ENCODE peak calls at places on chromosomes 2 and 18, in four cellular contexts. P, O, A and F are unnamed samples. For H3K36me3, the result is how much of the 10 kb centered on the place peaks cover.

GRCh38 chr2:189719531-189719930 is 43.1 kb downstream of the OSGEPL1 start:
- DNase-seq in P (no peak), A (no peak), O (no peak), F (no peak)

GRCh38 chr18:54229660-54230059 is 5.2 kb upstream of the MBD2 start:
- DNase-seq in O (no peak), A (no peak), P (no peak), F (no peak)

GRCh38 chr2:43623052-43623451 is 14.0 kb upstream of the PLEKHH2 start:
- DNase-seq in O (no peak), A (no peak), P (peak), F (peak)

GRCh38 chr18:3458952-3459853 is 9.2 kb downstream of the TGIF1 start:
- DNase-seq in O (no peak), P (no peak), A (no peak), F (no peak)

GRCh38 chr2:84486436-84487115 is 27.5 kb upstream of the SUCLG1 start:
- DNase-seq in O (no peak), P (no peak), A (no peak), F (no peak)

GRCh38 chr2:38190542-38191218 is 114.7 kb upstream of the CYP1B1 start:
- DNase-seq in A (no peak), P (no peak), O (no peak), F (no peak)

GRCh38 chr2:187054501-187055319 is 205.7 kb upstream of the ZSWIM2 start:
- DNase-seq in A (peak), O (no peak), P (no peak), F (no peak)

GRCh38 chr2:10880586-10881321 is 31.0 kb upstream of the KCNF1 start:
- DNase-seq in P (no peak), A (no peak), O (no peak), F (no peak)

GRCh38 chr18:24958001-24958400 is 394.0 kb downstream of the ZNF521 start:
- DNase-seq in O (no peak), A (no peak), P (no peak), F (no peak)

GRCh38 chr18:32438173-32438572 is 32.5 kb downstream of the GAREM1 start:
- DNase-seq in O (no peak), A (no peak), P (peak), F (no peak)

GRCh38 chr2:84424152-84424551 is 34.9 kb downstream of the SUCLG1 start:
- DNase-seq in P (no peak), O (no peak), A (no peak), F (no peak)

GRCh38 chr2:114661926-114662670 is 219.7 kb downstream of the DPP10 start:
- DNase-seq in O (peak), P (peak), A (peak), F (no peak)

GRCh38 chr2:42025151-42025582 is 22.7 kb upstream of the PKDCC start:
- DNase-seq in P (peak), O (no peak), A (no peak), F (peak)

GRCh38 chr2:214128040-214128439 is 282.8 kb upstream of the VWC2L start:
- DNase-seq in P (no peak), O (no peak), A (no peak), F (no peak)

GRCh38 chr2:133235959-133236358 is 332.3 kb downstream of the NCKAP5 start:
- DNase-seq in A (no peak), P (no peak), O (no peak), F (no peak)

GRCh38 chr18:61950371-61950770 is 57.6 kb upstream of the RNF152 start:
- DNase-seq in A (no peak), P (no peak), O (no peak), F (no peak)

GRCh38 chr2:37912056-37912455 is 13.0 kb upstream of the RMDN2 start:
- DNase-seq in P (no peak), O (no peak), A (no peak), F (no peak)

GRCh38 chr18:46894124-46894523 is 23.2 kb downstream of the PIAS2 start:
- DNase-seq in O (no peak), P (no peak), A (no peak), F (no peak)

GRCh38 chr2:54979645-54980044 is 70.6 kb downstream of the RTN4 start:
- DNase-seq in A (no peak), P (no peak), O (no peak), F (no peak)
- H3K36me3 ChIP-seq in A (under half), P (under half), O (under half), F (under half)

DNA sequence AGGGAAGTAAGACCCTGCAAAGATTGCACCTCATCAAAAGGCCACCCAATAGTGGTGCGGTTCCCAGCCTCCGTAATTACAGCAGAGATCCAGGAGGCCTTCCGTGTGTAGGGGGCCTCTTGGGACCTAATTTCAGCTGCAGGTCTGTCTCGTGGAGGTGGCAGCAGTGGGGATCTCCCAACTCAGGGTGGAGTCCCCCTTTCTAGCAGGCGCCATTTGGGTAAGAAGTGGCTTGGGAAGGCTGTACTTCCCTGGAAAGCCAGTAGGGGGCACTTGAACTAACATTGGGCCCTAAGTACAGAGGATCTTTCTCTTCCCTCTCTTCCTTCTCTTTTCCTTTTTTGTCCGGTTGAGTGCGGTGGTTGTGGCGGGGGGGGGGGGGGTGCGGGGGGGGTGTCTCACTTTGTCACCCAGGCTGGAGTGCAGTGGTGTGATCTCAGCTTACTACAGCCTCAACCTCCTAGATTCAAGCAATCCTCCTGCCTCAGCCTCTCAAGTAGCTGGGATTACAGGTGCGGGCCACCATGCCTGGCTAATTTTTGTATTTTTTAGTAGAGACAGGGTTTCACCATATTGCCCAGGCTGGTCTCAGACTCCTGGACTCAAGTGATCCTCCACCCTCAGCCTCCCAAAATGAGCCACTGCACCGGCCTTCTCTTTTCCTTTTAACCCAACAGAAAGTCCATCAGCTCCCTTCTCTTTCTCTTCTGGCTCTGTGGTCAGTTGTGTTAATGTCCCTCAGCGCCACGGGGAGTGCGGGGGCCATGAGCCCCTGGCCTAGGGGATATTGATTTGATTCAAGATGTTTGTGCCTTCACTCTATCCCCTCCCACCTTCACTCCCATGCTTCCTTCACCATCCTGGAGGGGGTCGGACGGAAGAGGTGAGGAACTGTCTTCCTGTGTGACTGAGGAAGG is 32.0 kb downstream of the CENPO start:
- DNase-seq in P (no peak), O (no peak), A (no peak), F (no peak)
- TF ChIP-seq CTCF in P (peak), O (peak), A (peak), F (no peak)

GRCh38 chr18:48887905-48888531 is 62.7 kb downstream of the SMAD7 start:
- DNase-seq in A (no peak), P (no peak), O (peak), F (no peak)

GRCh38 chr18:48888681-48889080 is 62.1 kb downstream of the SMAD7 start:
- DNase-seq in P (no peak), O (no peak), A (no peak), F (no peak)

GRCh38 chr18:48887294-48887904 is 63.4 kb downstream of the SMAD7 start:
- DNase-seq in A (no peak), P (no peak), O (peak), F (peak)

GRCh38 chr18:48889981-48890735 is 60.6 kb downstream of the SMAD7 start:
- DNase-seq in O (peak), A (no peak), P (no peak), F (no peak)

GRCh38 chr18:48889115-48889941 is 61.4 kb downstream of the SMAD7 start:
- DNase-seq in P (peak), O (peak), A (no peak), F (peak)
- H3K36me3 ChIP-seq in P (under half), O (under half), A (under half), F (under half)

DNA sequence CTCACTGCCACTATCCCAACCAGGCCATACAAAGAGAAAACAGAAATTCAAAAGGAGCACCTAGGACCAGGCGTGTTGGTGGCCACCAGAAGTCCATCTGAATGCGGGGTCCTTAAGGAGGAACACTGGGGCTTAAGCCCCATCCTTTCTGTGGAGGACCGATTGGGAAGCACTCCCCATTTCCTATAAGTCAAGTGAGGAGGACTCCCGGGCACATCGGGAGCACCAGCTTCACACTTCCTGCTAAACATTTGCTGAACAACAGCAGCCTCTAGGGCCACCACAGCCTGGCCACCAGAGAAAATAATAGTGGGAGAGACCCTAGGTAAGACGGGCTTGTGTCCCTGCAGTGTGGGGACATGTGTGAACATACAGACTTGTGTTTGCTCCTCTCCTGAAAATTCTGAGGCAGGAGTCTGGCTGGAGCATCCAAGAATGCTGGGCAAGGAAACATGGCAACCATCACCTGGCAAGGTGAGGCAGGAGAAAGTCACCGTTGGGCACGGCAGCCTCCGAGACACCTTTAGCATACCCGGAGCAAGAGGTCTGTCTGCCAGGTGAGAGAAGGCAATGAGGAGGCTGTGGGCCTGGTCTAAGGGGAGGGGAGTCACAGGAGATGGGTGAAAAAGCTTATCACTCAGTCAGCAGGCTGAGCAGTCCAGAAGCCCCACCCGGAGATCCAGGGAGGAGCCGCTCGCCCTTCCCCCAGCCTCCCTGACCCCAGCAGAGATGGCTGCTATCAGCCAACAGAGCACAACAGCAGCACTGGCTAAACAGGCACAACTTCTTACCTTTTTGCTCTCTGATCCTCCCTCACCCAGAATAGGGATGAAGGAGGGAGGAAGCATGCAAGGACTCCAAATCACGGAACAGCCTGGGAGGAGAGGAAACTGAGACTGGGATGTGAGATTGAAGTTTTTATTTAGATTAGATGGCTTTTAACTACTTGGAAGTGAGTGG is 282.3 kb downstream of the EIPR1 start:
- DNase-seq in A (no peak), P (no peak), O (peak), F (no peak)
- TF ChIP-seq CTCF in A (no peak), P (no peak), O (no peak), F (no peak)

DNA sequence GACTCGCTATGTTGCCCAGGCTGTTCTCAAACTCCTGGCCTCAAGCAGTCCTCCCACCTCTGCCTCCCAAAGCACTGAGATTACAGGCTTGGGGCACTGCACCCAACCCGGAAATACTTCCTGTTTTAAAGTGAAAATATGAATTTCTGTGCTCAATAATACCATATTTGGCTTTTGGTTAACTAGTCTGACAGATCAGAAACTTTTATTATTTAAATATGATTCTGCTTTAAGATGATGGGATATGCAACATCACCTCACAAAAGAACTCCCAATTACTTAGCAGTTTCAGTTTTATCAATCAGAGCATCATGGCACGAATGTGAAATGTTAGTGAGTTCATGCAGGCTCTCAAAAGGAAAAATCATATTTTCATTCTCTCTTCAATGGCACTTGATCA is 120.6 kb downstream of the PTRHD1 start:
- DNase-seq in O (no peak), A (no peak), P (no peak), F (no peak)
- H3K36me3 ChIP-seq in O (under half), A (under half), P (under half), F (under half)

GRCh38 chr2:178238750-178239149 is 44.4 kb downstream of the OSBPL6 start:
- DNase-seq in A (no peak), O (no peak), P (no peak), F (no peak)
- TF ChIP-seq CTCF in A (no peak), O (no peak), P (no peak), F (no peak)

GRCh38 chr2:8797682-8798081 is 39.7 kb downstream of the KIDINS220 start:
- DNase-seq in O (no peak), P (no peak), A (no peak), F (no peak)
- H3K36me3 ChIP-seq in O (half or more), P (half or more), A (under half), F (under half)